ENCODE peak calls at places on chromosomes 1 and 21, in four cellular contexts. N is transverse colon, U is pancreas, R is astrocyte. D is an unnamed sample.
A peak's percentile ranks its signal among the peaks of the same experiment; 100 is the strongest.

GRCh38 chr1:208344202-208344601 is 100.0 kb upstream of the PLXNA2 start:
- DNase-seq in U (no peak), R (no peak), N (no peak), D (no peak)

GRCh38 chr1:5575396-5576110 is 416.7 kb downstream of the NPHP4 start:
- DNase-seq in N (no peak), R (no peak), U (no peak), D (no peak)

GRCh38 chr1:225915538-225915991 is 8.5 kb downstream of the PYCR2 start:
- DNase-seq in R (peak; percentile 10), U (no peak), N (no peak), D (no peak)

GRCh38 chr21:24829397-24829796 is 777.9 kb downstream of the MRPL39 start:
- DNase-seq in N (no peak), U (no peak), R (no peak), D (no peak)

GRCh38 chr1:245411245-245411644 is 256.5 kb downstream of the KIF26B start:
- DNase-seq in R (peak; percentile 32), U (no peak), N (no peak), D (peak; percentile 52)

GRCh38 chr1:16464917-16465625 is 24.5 kb downstream of the NECAP2 start:
- DNase-seq in U (no peak), N (no peak), R (peak; percentile 51), D (peak; percentile 23)

GRCh38 chr21:15823486-15824150 is 93.8 kb downstream of the USP25 start:
- DNase-seq in U (no peak), N (no peak), R (no peak), D (no peak)

GRCh38 chr1:17168480-17168878 is 36.4 kb upstream of the PADI1 start:
- DNase-seq in U (no peak), N (no peak), R (peak; percentile 92), D (peak; percentile 76)

GRCh38 chr1:182066934-182067333 is 5.4 kb upstream of the ZNF648 start:
- DNase-seq in U (no peak), N (no peak), R (no peak), D (no peak)

DNA sequence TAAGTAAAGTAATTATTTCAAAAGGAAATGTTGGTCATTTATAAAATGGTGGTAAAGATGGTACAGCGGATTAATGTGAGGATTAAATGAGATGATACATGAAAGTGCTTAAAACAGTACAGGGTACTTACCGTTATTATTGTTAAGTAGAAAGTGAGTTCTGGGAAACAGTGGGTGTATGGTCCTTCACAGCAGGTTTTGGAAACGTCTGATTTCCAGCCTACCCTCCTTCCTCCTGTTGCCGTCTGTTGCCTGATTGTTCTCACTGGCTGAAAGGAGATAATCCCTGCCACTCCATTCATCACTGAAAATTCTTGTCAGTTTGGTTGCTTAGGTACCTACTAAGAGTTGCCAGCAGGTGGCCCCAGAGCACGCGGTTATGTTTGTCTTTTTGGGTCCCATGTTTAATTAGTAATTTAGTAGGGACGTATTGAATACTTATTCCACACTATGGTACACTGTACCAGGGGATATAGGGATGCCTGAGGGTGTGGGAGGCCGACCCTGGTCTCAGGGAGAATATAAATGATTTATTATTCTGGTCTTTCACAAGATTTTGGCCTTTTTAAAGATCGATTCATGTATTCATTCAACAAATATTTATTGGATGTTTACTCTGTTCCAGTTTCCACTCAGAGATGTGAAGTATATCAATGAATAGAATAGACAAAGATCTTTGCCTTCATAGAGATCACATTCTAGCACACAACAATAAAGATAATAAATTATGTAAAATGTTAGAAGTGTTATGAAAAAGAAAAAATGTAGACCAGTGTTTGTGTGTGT is 30.8 kb upstream of the RPTN start:
- DNase-seq in U (peak; percentile 33), N (peak; percentile 50), R (peak; percentile 40), D (peak; percentile 83)
- H3K4me3 ChIP-seq in U (peak overlapping the region; percentile 50), N (no peak overlapping the region), R (peak overlapping the region; percentile 54), D (peak overlapping the region; percentile 63)

GRCh38 chr1:150213170-150214098 is 22.5 kb downstream of the ANP32E start:
- DNase-seq in U (peak; percentile 96), N (peak; percentile 95), R (peak; percentile 84), D (peak; percentile 95)
- TF ChIP-seq CTCF in U (no peak), N (peak; percentile 22), R (peak; percentile 37), D (peak; percentile 49)

GRCh38 chr1:165344736-165345135 is 11.8 kb downstream of the LMX1A start:
- DNase-seq in U (no peak), R (no peak), N (no peak), D (no peak)
- H3K4me3 ChIP-seq in U (no peak overlapping the region), R (no peak overlapping the region), N (no peak overlapping the region), D (no peak overlapping the region)

GRCh38 chr1:33001282-33001681 is 35.4 kb downstream of the AK2 start:
- DNase-seq in N (no peak), U (no peak), R (no peak), D (no peak)
- TF ChIP-seq CTCF in N (no peak), U (no peak), R (peak; percentile 23), D (peak; percentile 43)